ENCODE peak calls at places on chromosome 14, in nine cellular contexts. T is transverse colon, J is stomach, O is HepG2, W is tibial nerve, L is A549, E is heart left ventricle, K is uterus, I is Peyer's patch. V is an unnamed sample.

GRCh38 chr14:54818201-54819133 is 84.2 kb downstream of the GCH1 start:
- DNase-seq in E (no peak), W (no peak), T (peak; percentile 24), L (no peak), O (peak; percentile 18), J (no peak), I (peak; percentile 64), K (no peak), V (no peak)

GRCh38 chr14:30681752-30682355 is 59.7 kb downstream of the SCFD1 start:
- DNase-seq in J (no peak), L (peak; percentile 8), K (no peak), I (no peak), E (no peak), O (peak; percentile 57), T (no peak), W (no peak), V (peak; percentile 26)

GRCh38 chr14:30940886-30941285 is 66.5 kb downstream of the COCH start:
- DNase-seq in W (no peak), L (no peak), I (no peak), J (no peak), K (no peak), O (no peak), E (no peak), T (no peak), V (no peak)

GRCh38 chr14:36505892-36506731 is 13.9 kb downstream of the NKX2-1 start:
- DNase-seq in L (no peak), J (no peak), T (no peak), E (no peak), I (no peak), O (no peak), W (no peak), K (no peak), V (no peak)

GRCh38 chr14:64217747-64218146 is 76.4 kb downstream of the ESR2 start:
- DNase-seq in E (no peak), K (no peak), W (no peak), O (no peak), L (no peak), J (no peak), I (no peak), T (no peak), V (peak; percentile 51)

GRCh38 chr14:101225116-101225728 is 321.7 kb upstream of the RTL1 start:
- DNase-seq in J (no peak), I (no peak), W (no peak), K (no peak), O (no peak), T (no peak), L (no peak), E (no peak), V (peak; percentile 60)

GRCh38 chr14:98174031-98174430 is 1098.0 kb downstream of the BCL11B start:
- DNase-seq in I (no peak), E (no peak), K (no peak), T (no peak), O (no peak), L (no peak), W (no peak), J (no peak), V (no peak)

GRCh38 chr14:100806386-100806785 is 19.5 kb upstream of the MEG3 start:
- DNase-seq in J (no peak), O (no peak), I (no peak), T (no peak), W (no peak), K (no peak), L (no peak), E (no peak), V (no peak)

GRCh38 chr14:105497671-105498429 is 6.8 kb downstream of the TEDC1 start:
- DNase-seq in J (no peak), W (no peak), I (no peak), E (no peak), T (no peak), O (no peak), L (no peak), K (no peak), V (no peak)

GRCh38 chr14:64422006-64422405 is 33.9 kb downstream of the MTHFD1 start:
- DNase-seq in I (no peak), J (no peak), W (no peak), T (no peak), O (no peak), E (no peak), L (no peak), K (no peak), V (no peak)

GRCh38 chr14:57479197-57479596 is 14.5 kb downstream of the CCDC198 start:
- DNase-seq in T (no peak), J (no peak), K (no peak), E (no peak), O (no peak), I (no peak), W (no peak), L (no peak), V (no peak)

GRCh38 chr14:54642950-54643695 is 76.2 kb downstream of the SAMD4A start:
- DNase-seq in K (no peak), J (no peak), O (peak; percentile 93), I (no peak), W (no peak), E (no peak), L (no peak), T (no peak), V (no peak)

GRCh38 chr14:32678088-32678487 is 260.6 kb upstream of the NPAS3 start:
- DNase-seq in J (no peak), L (no peak), O (no peak), E (no peak), K (no peak), I (no peak), W (no peak), T (no peak), V (no peak)

GRCh38 chr14:100676089-100676685 is 50.5 kb upstream of the DLK1 start:
- DNase-seq in K (no peak), I (peak; percentile 85), L (no peak), E (no peak), T (peak; percentile 77), W (no peak), J (peak; percentile 64), O (no peak), V (peak; percentile 95)

GRCh38 chr14:74326369-74327152 is 21.7 kb upstream of the VRTN start:
- DNase-seq in W (no peak), I (no peak), K (no peak), L (no peak), O (peak; percentile 26), T (no peak), E (no peak), J (no peak), V (no peak)
- TF ChIP-seq POLR2A in W (no peak), I (no peak), K (no peak), L (no peak), O (no peak), T (no peak), E (no peak), J (no peak), V (no peak)

GRCh38 chr14:50038398-50039119 is 77.8 kb downstream of the VCPKMT start:
- DNase-seq in O (peak; percentile 20), J (no peak), K (peak; percentile 45), E (no peak), I (no peak), W (no peak), L (peak; percentile 60), T (no peak), V (peak; percentile 89)
- TF ChIP-seq POLR2A in O (no peak), J (no peak), K (no peak), E (no peak), I (no peak), W (no peak), L (no peak), T (no peak), V (no peak)

GRCh38 chr14:66426451-66426850 is 59.7 kb upstream of the CCDC196 start:
- DNase-seq in J (no peak), E (no peak), O (no peak), I (no peak), L (no peak), W (no peak), K (no peak), T (no peak), V (no peak)

GRCh38 chr14:66425402-66425801 is 60.8 kb upstream of the CCDC196 start:
- DNase-seq in K (no peak), L (no peak), I (no peak), O (no peak), E (peak; percentile 42), J (no peak), T (no peak), W (no peak), V (no peak)

DNA sequence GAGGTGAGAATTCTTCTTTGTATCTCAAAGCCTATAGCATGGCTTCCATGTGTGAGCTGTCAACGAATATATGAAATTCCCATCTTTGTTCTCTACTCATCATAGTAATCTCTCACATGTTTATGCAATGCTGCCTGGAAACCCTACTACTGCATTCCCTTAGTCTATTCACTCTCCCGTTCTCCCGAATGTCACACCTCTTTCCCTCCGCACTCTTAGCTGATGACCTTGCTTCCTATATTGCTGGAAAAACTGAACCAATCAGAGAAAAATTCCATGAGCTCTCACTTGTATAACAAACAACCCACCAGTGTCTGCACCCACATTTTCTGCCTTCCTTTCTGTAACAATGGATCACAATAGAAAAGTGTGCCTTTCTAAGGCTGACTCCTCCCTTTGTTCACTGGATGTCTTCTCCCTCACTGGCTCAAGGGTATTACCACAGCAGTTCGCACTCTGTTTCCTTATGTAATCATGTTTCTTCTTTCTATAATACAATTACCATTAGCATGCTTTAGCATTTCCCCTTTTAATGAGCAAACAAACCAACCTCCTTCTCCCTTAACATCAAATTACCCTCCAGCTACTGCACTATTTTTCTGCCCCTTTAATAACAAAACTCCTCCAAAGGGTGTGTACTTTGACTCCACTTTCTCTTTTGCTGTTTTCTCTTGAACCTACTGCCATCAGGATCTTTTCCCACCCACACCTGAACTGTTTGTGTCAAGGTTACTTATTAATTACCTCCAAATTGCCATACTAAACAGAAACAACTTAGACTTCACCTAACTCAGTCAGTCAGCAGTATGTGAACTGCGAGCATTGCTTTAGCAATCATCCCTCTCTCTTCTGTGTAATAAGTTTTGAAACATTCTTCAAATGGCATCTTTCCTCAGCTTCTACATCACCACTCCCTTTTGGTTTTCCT is 63.9 kb upstream of the CCDC196 start:
- DNase-seq in I (no peak), O (no peak), T (no peak), E (no peak), J (no peak), L (no peak), W (no peak), K (no peak), V (no peak)
- TF ChIP-seq POLR2A in I (no peak), O (no peak), T (no peak), E (no peak), J (no peak), L (no peak), W (no peak), K (no peak), V (no peak)

GRCh38 chr14:93970967-93971634 is 5.3 kb downstream of the ASB2 start:
- DNase-seq in J (peak; percentile 50), T (peak; percentile 61), L (no peak), W (no peak), K (no peak), E (no peak), I (no peak), O (no peak), V (no peak)

GRCh38 chr14:93973607-93974006 is 2.8 kb downstream of the ASB2 start:
- DNase-seq in I (no peak), K (no peak), E (no peak), J (no peak), O (no peak), L (no peak), T (no peak), W (no peak), V (no peak)

GRCh38 chr14:93974299-93974698 is 2.1 kb downstream of the ASB2 start:
- DNase-seq in O (no peak), L (no peak), W (no peak), J (no peak), K (no peak), T (no peak), I (no peak), E (no peak), V (no peak)

GRCh38 chr14:93971635-93972027 is 4.7 kb downstream of the ASB2 start:
- DNase-seq in W (no peak), T (no peak), O (no peak), K (no peak), I (no peak), L (no peak), J (no peak), E (no peak), V (no peak)

GRCh38 chr14:93972618-93973205 is 3.7 kb downstream of the ASB2 start:
- DNase-seq in L (no peak), I (no peak), K (no peak), T (no peak), E (no peak), O (no peak), J (no peak), W (no peak), V (no peak)
- TF ChIP-seq POLR2A in L (no peak), I (no peak), K (no peak), T (no peak), E (no peak), O (no peak), J (no peak), W (no peak), V (no peak)

V was measured in erythroblast.